ENCODE peak calls at places on chromosomes 13 and 19, in eight cellular contexts. One of them, this sample, is unnamed.

GRCh38 chr13:37198629-37199028 is 93.2 kb upstream of the CSNK1A1L start:
- DNase-seq in tibial artery: no peak
- DNase-seq in mucosa of descending colon: no peak
- DNase-seq in GM06990: no peak
- DNase-seq in small intestine: no peak
- DNase-seq in cardiac muscle cell: no peak
- DNase-seq in fibroblast of lung: no peak
- DNase-seq in ovary: no peak
- DNase-seq in this sample: no peak

GRCh38 chr13:27200413-27201066 is 28.9 kb upstream of the USP12 start:
- DNase-seq in tibial artery: no peak
- DNase-seq in mucosa of descending colon: no peak
- DNase-seq in GM06990: no peak
- DNase-seq in small intestine: no peak
- DNase-seq in cardiac muscle cell: no peak
- DNase-seq in fibroblast of lung: no peak
- DNase-seq in ovary: no peak
- DNase-seq in this sample: no peak

GRCh38 chr13:75798353-75799245 is 162.5 kb downstream of the LMO7 start:
- DNase-seq in tibial artery: no peak
- DNase-seq in mucosa of descending colon: no peak
- DNase-seq in GM06990: peak; percentile 9
- DNase-seq in small intestine: peak; percentile 92
- DNase-seq in cardiac muscle cell: peak; percentile 35
- DNase-seq in fibroblast of lung: no peak
- DNase-seq in ovary: no peak
- DNase-seq in this sample: no peak

GRCh38 chr13:73722120-73722519 is 412.1 kb downstream of the KLF12 start:
- DNase-seq in tibial artery: no peak
- DNase-seq in mucosa of descending colon: no peak
- DNase-seq in GM06990: no peak
- DNase-seq in small intestine: peak; percentile 30
- DNase-seq in cardiac muscle cell: peak; percentile 49
- DNase-seq in fibroblast of lung: peak; percentile 46
- DNase-seq in ovary: no peak
- DNase-seq in this sample: no peak

GRCh38 chr19:6238643-6239281 is 41.0 kb downstream of the MLLT1 start:
- DNase-seq in tibial artery: no peak
- DNase-seq in mucosa of descending colon: no peak
- DNase-seq in GM06990: no peak
- DNase-seq in small intestine: no peak
- DNase-seq in cardiac muscle cell: peak; percentile 83
- DNase-seq in fibroblast of lung: peak; percentile 64
- DNase-seq in ovary: peak; percentile 77
- DNase-seq in this sample: no peak

GRCh38 chr13:112657850-112658445 is 31.9 kb upstream of the ATP11A start:
- DNase-seq in tibial artery: no peak
- DNase-seq in mucosa of descending colon: no peak
- DNase-seq in GM06990: no peak
- DNase-seq in small intestine: no peak
- DNase-seq in cardiac muscle cell: peak; percentile 86
- DNase-seq in fibroblast of lung: peak; percentile 28
- DNase-seq in ovary: no peak
- DNase-seq in this sample: peak; percentile 23

GRCh38 chr19:38792250-38793111 is 3.5 kb downstream of the LGALS7B start:
- DNase-seq in tibial artery: no peak
- DNase-seq in mucosa of descending colon: peak; percentile 79
- DNase-seq in GM06990: peak; percentile 66
- DNase-seq in small intestine: no peak
- DNase-seq in cardiac muscle cell: peak; percentile 64
- DNase-seq in fibroblast of lung: peak; percentile 14
- DNase-seq in ovary: no peak
- DNase-seq in this sample: peak; percentile 15

GRCh38 chr13:93577105-93577504 is 350.5 kb downstream of the GPC6 start:
- DNase-seq in tibial artery: no peak
- DNase-seq in mucosa of descending colon: no peak
- DNase-seq in GM06990: no peak
- DNase-seq in small intestine: no peak
- DNase-seq in cardiac muscle cell: no peak
- DNase-seq in fibroblast of lung: no peak
- DNase-seq in ovary: no peak
- DNase-seq in this sample: no peak

GRCh38 chr19:16203256-16204004 is 5.7 kb downstream of the AP1M1 start:
- DNase-seq in tibial artery: peak; percentile 55
- DNase-seq in mucosa of descending colon: no peak
- DNase-seq in GM06990: no peak
- DNase-seq in small intestine: no peak
- DNase-seq in cardiac muscle cell: no peak
- DNase-seq in fibroblast of lung: no peak
- DNase-seq in ovary: no peak
- DNase-seq in this sample: no peak

GRCh38 chr13:33976965-33977364 is 159.0 kb downstream of the RFC3 start:
- DNase-seq in tibial artery: no peak
- DNase-seq in mucosa of descending colon: no peak
- DNase-seq in GM06990: no peak
- DNase-seq in small intestine: no peak
- DNase-seq in cardiac muscle cell: no peak
- DNase-seq in fibroblast of lung: no peak
- DNase-seq in ovary: no peak
- DNase-seq in this sample: no peak

GRCh38 chr13:33032037-33032625 is 15.9 kb downstream of the KL start:
- DNase-seq in tibial artery: no peak
- DNase-seq in mucosa of descending colon: no peak
- DNase-seq in GM06990: no peak
- DNase-seq in small intestine: no peak
- DNase-seq in cardiac muscle cell: peak; percentile 42
- DNase-seq in fibroblast of lung: no peak
- DNase-seq in ovary: no peak
- DNase-seq in this sample: no peak

GRCh38 chr19:4322942-4323665 is 15.5 kb downstream of the STAP2 start:
- DNase-seq in tibial artery: no peak
- DNase-seq in mucosa of descending colon: peak; percentile 62
- DNase-seq in GM06990: no peak
- DNase-seq in small intestine: no peak
- DNase-seq in cardiac muscle cell: no peak
- DNase-seq in fibroblast of lung: no peak
- DNase-seq in ovary: peak; percentile 59
- DNase-seq in this sample: peak; percentile 37

GRCh38 chr19:45564131-45564780 is 20.3 kb downstream of the OPA3 start:
- DNase-seq in tibial artery: no peak
- DNase-seq in mucosa of descending colon: no peak
- DNase-seq in GM06990: no peak
- DNase-seq in small intestine: no peak
- DNase-seq in cardiac muscle cell: no peak
- DNase-seq in fibroblast of lung: no peak
- DNase-seq in ovary: no peak
- DNase-seq in this sample: no peak

GRCh38 chr13:44719857-44720671 is 143.9 kb upstream of the TSC22D1 start:
- DNase-seq in tibial artery: no peak
- DNase-seq in mucosa of descending colon: no peak
- DNase-seq in GM06990: no peak
- DNase-seq in small intestine: no peak
- DNase-seq in cardiac muscle cell: peak; percentile 90
- DNase-seq in fibroblast of lung: peak; percentile 80
- DNase-seq in ovary: no peak
- DNase-seq in this sample: no peak

DNA sequence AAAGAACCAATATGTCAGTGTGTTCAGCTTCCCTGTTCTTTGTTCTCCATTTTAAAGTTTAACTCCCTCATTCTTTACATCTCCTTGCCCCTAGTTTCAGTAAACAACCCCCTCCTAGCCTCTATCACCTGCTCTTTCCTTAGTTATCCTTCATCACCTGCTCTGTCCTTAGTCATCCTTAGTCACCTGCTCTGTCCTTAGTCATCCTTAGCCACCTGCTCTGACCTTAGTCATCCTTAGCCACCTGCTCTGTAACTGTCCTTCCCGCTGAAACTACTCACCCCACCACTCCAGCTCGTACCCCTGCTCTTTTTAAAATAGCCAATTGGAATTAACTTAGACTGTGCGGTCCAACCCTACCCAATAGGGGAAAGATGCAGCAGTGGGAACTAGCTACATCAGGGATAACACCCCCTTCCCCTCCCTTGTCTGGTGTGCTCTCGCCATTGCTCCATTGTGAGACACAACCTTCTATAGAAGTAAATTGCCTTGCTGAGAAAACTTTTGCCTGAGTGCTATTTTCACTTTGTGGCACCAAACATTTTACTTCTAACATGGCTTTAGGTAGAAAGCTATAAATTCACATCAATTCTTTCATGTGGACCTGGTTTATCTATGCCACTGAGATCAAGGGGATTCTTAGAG is 16.2 kb downstream of the EDNRB start:
- DNase-seq in tibial artery: no peak
- DNase-seq in mucosa of descending colon: no peak
- DNase-seq in GM06990: no peak
- DNase-seq in small intestine: no peak
- DNase-seq in cardiac muscle cell: no peak
- DNase-seq in fibroblast of lung: no peak
- DNase-seq in ovary: no peak
- DNase-seq in this sample: no peak
- H3K4me3 ChIP-seq in tibial artery: no peak overlapping the region
- H3K4me3 ChIP-seq in mucosa of descending colon: no peak overlapping the region
- H3K4me3 ChIP-seq in GM06990: no peak overlapping the region
- H3K4me3 ChIP-seq in small intestine: no peak overlapping the region
- H3K4me3 ChIP-seq in cardiac muscle cell: no peak overlapping the region
- H3K4me3 ChIP-seq in fibroblast of lung: no peak overlapping the region
- H3K4me3 ChIP-seq in ovary: no peak overlapping the region
- H3K4me3 ChIP-seq in this sample: no peak overlapping the region

DNA sequence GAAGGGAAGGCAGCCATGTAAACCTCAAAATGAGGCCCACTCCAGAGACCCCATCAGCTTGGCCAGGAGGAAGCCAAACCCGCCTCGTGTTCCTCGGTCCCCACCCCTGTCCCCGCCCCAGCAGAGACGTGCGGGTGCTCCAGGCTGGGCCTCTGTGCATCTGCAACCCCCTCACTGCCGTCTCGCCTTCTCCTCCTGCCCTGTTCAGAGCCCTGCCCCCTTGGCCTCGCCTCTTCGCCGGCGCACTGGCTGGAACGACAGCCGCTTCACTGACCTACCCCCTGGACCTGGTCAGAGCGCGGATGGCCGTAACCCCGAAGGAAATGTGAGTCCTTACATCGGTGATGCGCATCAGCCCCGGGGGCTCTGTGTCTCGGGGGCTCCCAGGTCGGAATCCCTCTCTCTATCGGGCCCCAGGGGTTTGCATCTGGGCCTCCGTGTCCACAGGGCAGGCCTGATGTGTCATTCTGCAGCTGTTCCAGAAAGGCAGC is 32.2 kb downstream of the TMEM161A start:
- DNase-seq in tibial artery: no peak
- DNase-seq in mucosa of descending colon: peak; percentile 56
- DNase-seq in GM06990: no peak
- DNase-seq in small intestine: no peak
- DNase-seq in cardiac muscle cell: peak; percentile 56
- DNase-seq in fibroblast of lung: peak; percentile 14
- DNase-seq in ovary: peak; percentile 70
- DNase-seq in this sample: no peak
- H3K4me3 ChIP-seq in tibial artery: peak overlapping the region; percentile 8
- H3K4me3 ChIP-seq in mucosa of descending colon: no peak overlapping the region
- H3K4me3 ChIP-seq in GM06990: no peak overlapping the region
- H3K4me3 ChIP-seq in small intestine: peak overlapping the region; percentile 43
- H3K4me3 ChIP-seq in cardiac muscle cell: peak overlapping the region; percentile 23
- H3K4me3 ChIP-seq in fibroblast of lung: peak overlapping the region; percentile 48
- H3K4me3 ChIP-seq in ovary: peak overlapping the region; percentile 51
- H3K4me3 ChIP-seq in this sample: no peak overlapping the region

DNA sequence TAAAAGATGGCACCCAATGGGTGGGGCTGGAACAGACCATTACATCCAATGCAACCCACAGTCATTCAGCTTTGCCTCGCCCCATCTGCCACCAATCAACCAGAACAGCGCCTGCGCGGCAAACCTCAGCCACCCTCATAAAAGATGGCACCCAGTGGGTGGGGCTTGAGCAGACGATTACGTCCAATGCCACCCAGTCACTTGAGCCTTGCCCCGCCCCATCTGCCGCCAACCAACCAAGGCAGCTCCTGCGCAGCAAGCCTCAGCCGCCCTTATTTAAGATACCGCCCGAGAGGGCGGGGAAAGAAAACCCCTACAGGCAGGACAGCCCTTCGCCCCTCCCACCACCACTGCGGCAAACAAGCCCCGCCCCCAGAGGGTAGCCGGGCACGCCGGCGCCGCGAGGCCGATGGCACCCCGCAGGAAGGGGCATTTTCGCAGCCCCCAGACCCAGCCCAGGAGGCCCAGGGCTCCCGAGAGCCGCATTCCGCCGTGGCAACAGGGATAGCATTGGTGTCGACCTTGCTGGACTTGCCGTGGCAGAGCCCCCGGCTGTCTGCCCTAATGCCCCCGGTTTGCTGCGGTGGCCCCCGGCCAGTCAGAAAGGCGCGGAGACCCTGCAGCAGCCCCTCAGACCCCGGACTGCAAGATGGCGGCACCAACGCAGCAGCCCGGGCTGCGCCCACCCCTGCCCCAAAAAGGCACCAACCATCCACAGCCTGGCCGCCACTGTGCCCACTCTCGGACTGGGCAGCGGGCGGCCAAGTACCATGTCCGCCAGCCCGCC is 668 bp downstream of the PEG3 start:
- DNase-seq in tibial artery: peak; percentile 98
- DNase-seq in mucosa of descending colon: peak; percentile 84
- DNase-seq in GM06990: no peak
- DNase-seq in small intestine: no peak
- DNase-seq in cardiac muscle cell: peak; percentile 96
- DNase-seq in fibroblast of lung: peak; percentile 91
- DNase-seq in ovary: peak; percentile 90
- DNase-seq in this sample: peak; percentile 98
- H3K4me3 ChIP-seq in tibial artery: peak overlapping the region; percentile 63
- H3K4me3 ChIP-seq in mucosa of descending colon: no peak overlapping the region
- H3K4me3 ChIP-seq in GM06990: no peak overlapping the region
- H3K4me3 ChIP-seq in small intestine: no peak overlapping the region
- H3K4me3 ChIP-seq in cardiac muscle cell: no peak overlapping the region
- H3K4me3 ChIP-seq in fibroblast of lung: peak overlapping the region; percentile 20
- H3K4me3 ChIP-seq in ovary: peak overlapping the region; percentile 62
- H3K4me3 ChIP-seq in this sample: peak overlapping the region; percentile 4

GRCh38 chr13:41557719-41558118 is 100.4 kb downstream of the RGCC start:
- DNase-seq in tibial artery: no peak
- DNase-seq in mucosa of descending colon: no peak
- DNase-seq in GM06990: no peak
- DNase-seq in small intestine: no peak
- DNase-seq in cardiac muscle cell: no peak
- DNase-seq in fibroblast of lung: no peak
- DNase-seq in ovary: no peak
- DNase-seq in this sample: no peak

GRCh38 chr13:41552031-41552430 is 94.7 kb downstream of the RGCC start:
- DNase-seq in tibial artery: no peak
- DNase-seq in mucosa of descending colon: no peak
- DNase-seq in GM06990: no peak
- DNase-seq in small intestine: no peak
- DNase-seq in cardiac muscle cell: no peak
- DNase-seq in fibroblast of lung: no peak
- DNase-seq in ovary: no peak
- DNase-seq in this sample: no peak

GRCh38 chr13:41550239-41550638 is 92.9 kb downstream of the RGCC start:
- DNase-seq in tibial artery: no peak
- DNase-seq in mucosa of descending colon: no peak
- DNase-seq in GM06990: no peak
- DNase-seq in small intestine: no peak
- DNase-seq in cardiac muscle cell: no peak
- DNase-seq in fibroblast of lung: no peak
- DNase-seq in ovary: no peak
- DNase-seq in this sample: no peak

GRCh38 chr13:41554626-41555386 is 97.5 kb downstream of the RGCC start:
- DNase-seq in tibial artery: no peak
- DNase-seq in mucosa of descending colon: no peak
- DNase-seq in GM06990: peak; percentile 46
- DNase-seq in small intestine: no peak
- DNase-seq in cardiac muscle cell: no peak
- DNase-seq in fibroblast of lung: no peak
- DNase-seq in ovary: no peak
- DNase-seq in this sample: no peak

GRCh38 chr13:41554180-41554579 is 96.8 kb downstream of the RGCC start:
- DNase-seq in tibial artery: no peak
- DNase-seq in mucosa of descending colon: no peak
- DNase-seq in GM06990: no peak
- DNase-seq in small intestine: no peak
- DNase-seq in cardiac muscle cell: no peak
- DNase-seq in fibroblast of lung: no peak
- DNase-seq in ovary: no peak
- DNase-seq in this sample: no peak
- H3K4me3 ChIP-seq in tibial artery: no peak overlapping the region
- H3K4me3 ChIP-seq in mucosa of descending colon: no peak overlapping the region
- H3K4me3 ChIP-seq in GM06990: no peak overlapping the region
- H3K4me3 ChIP-seq in small intestine: no peak overlapping the region
- H3K4me3 ChIP-seq in cardiac muscle cell: no peak overlapping the region
- H3K4me3 ChIP-seq in fibroblast of lung: no peak overlapping the region
- H3K4me3 ChIP-seq in ovary: no peak overlapping the region
- H3K4me3 ChIP-seq in this sample: no peak overlapping the region